ENCODE peak calls at places on chromosome 10, in four cellular contexts. L is sigmoid colon, O is lower leg skin, Y is AG04450. G is an unnamed sample.

GRCh38 chr10:115417585-115418265 is 324.6 kb downstream of the ATRNL1 start:
- DNase-seq in L (peak), O (no peak), Y (peak), G (peak)

GRCh38 chr10:23742807-23743206 is 303.9 kb downstream of the OTUD1 start:
- DNase-seq in L (no peak), O (no peak), Y (no peak), G (no peak)

GRCh38 chr10:86443936-86444335 is 77.3 kb upstream of the GRID1 start:
- DNase-seq in L (no peak), O (no peak), Y (no peak), G (no peak)

GRCh38 chr10:17607603-17608332 is 9.4 kb downstream of the HACD1 start:
- DNase-seq in L (no peak), O (no peak), Y (peak), G (no peak)

GRCh38 chr10:97456034-97456685 is 10.2 kb downstream of the ZDHHC16 start:
- DNase-seq in L (no peak), O (no peak), Y (no peak), G (no peak)

GRCh38 chr10:126730856-126731612 is 60.5 kb upstream of the C10orf90 start:
- DNase-seq in L (no peak), O (no peak), Y (no peak), G (no peak)

GRCh38 chr10:67612577-67613537 is 83.1 kb downstream of the CTNNA3 start:
- DNase-seq in L (no peak), O (no peak), Y (no peak), G (peak)

GRCh38 chr10:23399701-23400144 is 39.2 kb upstream of the OTUD1 start:
- DNase-seq in L (no peak), O (no peak), Y (peak), G (no peak)

GRCh38 chr10:13056461-13057077 is 43.4 kb upstream of the OPTN start:
- DNase-seq in L (no peak), O (no peak), Y (peak), G (no peak)

GRCh38 chr10:68647928-68648327 is 73.1 kb upstream of the CCAR1 start:
- DNase-seq in L (no peak), O (no peak), Y (peak), G (no peak)

GRCh38 chr10:88920198-88920597 is 32.4 kb downstream of the ACTA2 start:
- DNase-seq in L (no peak), O (no peak), Y (no peak), G (no peak)

GRCh38 chr10:7945025-7945424 is 109.5 kb upstream of the GATA3 start:
- DNase-seq in L (no peak), O (no peak), Y (no peak), G (no peak)

GRCh38 chr10:31920538-31920937 is 8.1 kb downstream of the ARHGAP12 start:
- DNase-seq in L (no peak), O (no peak), Y (no peak), G (no peak)

GRCh38 chr10:92847185-92847864 is 995 bp upstream of the EXOC6 start:
- DNase-seq in L (no peak), O (no peak), Y (no peak), G (no peak)

GRCh38 chr10:124496150-124496549 is 34.5 kb downstream of the LHPP start:
- DNase-seq in L (peak), O (no peak), Y (no peak), G (no peak)

GRCh38 chr10:88157981-88158465 is 294.6 kb downstream of the PTEN start:
- DNase-seq in L (peak), O (no peak), Y (peak), G (no peak)

GRCh38 chr10:59880019-59880717 is 26.2 kb downstream of the CCDC6 start:
- DNase-seq in L (no peak), O (no peak), Y (no peak), G (peak)

GRCh38 chr10:89348458-89348857 is 20.7 kb downstream of the IFIT3 start:
- DNase-seq in L (no peak), O (no peak), Y (no peak), G (no peak)

DNA sequence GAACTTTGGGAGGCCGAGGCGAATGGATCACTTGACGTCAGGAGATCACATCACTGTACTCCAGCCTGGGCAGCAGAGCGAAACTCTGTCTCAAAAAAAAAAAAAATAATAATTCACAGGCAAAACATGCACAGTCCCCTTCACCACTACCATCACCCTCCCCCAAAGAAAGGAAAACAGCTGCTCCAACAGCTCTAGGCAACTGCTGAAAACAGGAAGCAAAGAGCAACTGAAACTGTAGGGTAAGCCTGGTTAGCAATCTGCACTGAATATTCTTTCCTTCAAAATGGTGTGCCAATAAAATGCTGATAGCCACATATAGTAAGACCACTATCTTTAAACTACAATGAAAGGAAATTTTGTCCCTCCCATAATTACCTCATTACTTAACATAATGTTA is 11.8 kb downstream of the NT5C2 start:
- DNase-seq in L (no peak), O (no peak), Y (no peak), G (no peak)
- TF ChIP-seq CTCF in L (no peak), O (no peak), Y (no peak), G (no peak)

GRCh38 chr10:54131833-54132232 is 669.2 kb downstream of the PCDH15 start:
- DNase-seq in L (no peak), O (no peak), Y (no peak), G (no peak)

GRCh38 chr10:54137396-54137795 is 663.6 kb downstream of the PCDH15 start:
- DNase-seq in L (no peak), O (no peak), Y (no peak), G (no peak)

GRCh38 chr10:54130394-54130793 is 670.6 kb downstream of the PCDH15 start:
- DNase-seq in L (no peak), O (no peak), Y (no peak), G (no peak)

GRCh38 chr10:54133201-54133600 is 667.8 kb downstream of the PCDH15 start:
- DNase-seq in L (no peak), O (no peak), Y (no peak), G (no peak)
- TF ChIP-seq CTCF in L (no peak), O (no peak), Y (no peak), G (no peak)

DNA sequence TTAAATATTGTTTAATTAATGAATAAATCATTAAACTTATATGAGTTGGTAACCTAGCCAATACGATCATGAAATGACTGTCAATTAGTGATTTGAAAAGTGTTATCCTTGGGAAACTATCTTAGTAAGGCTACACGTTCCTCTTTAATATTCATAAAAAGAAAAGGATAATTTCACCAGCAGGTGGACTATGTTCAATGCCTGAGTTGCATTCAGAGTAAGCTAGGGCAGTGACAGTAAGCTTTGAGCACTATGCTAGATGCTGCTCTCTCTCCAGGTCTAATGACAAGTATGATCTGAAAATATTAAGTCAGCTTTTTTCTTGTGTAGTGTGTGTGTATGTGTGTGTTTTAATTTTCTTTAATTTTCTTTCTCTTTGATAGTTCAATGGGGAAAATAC is 486.3 kb upstream of the PCDH15 start:
- DNase-seq in L (no peak), O (no peak), Y (no peak), G (no peak)
- TF ChIP-seq CTCF in L (no peak), O (no peak), Y (no peak), G (no peak)

GRCh38 chr10:64430690-64431323 is 909.6 kb downstream of the REEP3 start:
- DNase-seq in L (no peak), O (no peak), Y (no peak), G (peak)
- TF ChIP-seq CTCF in L (no peak), O (no peak), Y (no peak), G (no peak)

GRCh38 chr10:120963587-120964220 is 112.5 kb downstream of the WDR11 start:
- DNase-seq in L (no peak), O (no peak), Y (no peak), G (no peak)

GRCh38 chr10:120961720-120962259 is 110.6 kb downstream of the WDR11 start:
- DNase-seq in L (no peak), O (no peak), Y (no peak), G (no peak)

GRCh38 chr10:120966657-120967045 is 115.5 kb downstream of the WDR11 start:
- DNase-seq in L (no peak), O (no peak), Y (no peak), G (no peak)

GRCh38 chr10:120962386-120963052 is 111.4 kb downstream of the WDR11 start:
- DNase-seq in L (no peak), O (no peak), Y (no peak), G (no peak)

DNA sequence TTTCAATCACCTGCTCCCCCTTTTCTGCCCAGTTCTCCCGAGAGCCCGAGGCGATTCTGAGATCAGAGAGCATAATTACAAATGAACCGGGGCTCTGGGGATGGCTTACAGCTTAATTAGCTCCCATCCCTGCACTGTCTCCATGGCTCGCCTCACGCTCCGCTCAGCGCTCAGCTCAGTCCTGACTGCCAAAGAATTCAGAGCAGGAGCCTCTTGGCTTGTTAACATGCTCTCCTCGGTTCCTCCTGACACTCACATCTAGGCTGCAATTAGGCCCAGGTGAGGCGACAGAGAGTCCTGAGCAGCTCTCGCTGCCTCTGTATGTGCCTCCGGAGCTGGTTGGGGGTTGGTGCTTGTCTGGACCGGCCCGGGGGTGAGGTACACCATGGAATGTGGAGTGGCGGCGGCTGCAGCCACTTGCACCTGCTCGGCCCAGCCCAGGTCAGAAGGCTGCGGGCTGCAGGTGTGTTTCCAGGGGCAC is 111.9 kb downstream of the WDR11 start:
- DNase-seq in L (no peak), O (no peak), Y (no peak), G (no peak)
- TF ChIP-seq CTCF in L (no peak), O (no peak), Y (no peak), G (no peak)

GRCh38 chr10:34116220-34116623 is 698.9 kb downstream of the PARD3 start:
- DNase-seq in L (no peak), O (no peak), Y (peak), G (no peak)
- TF ChIP-seq CTCF in L (no peak), O (no peak), Y (no peak), G (no peak)

G was measured in activated CD8-positive, alpha-beta T cell treated with anti-CD3 and anti-CD28 coated beads for 36 hours.